ENCODE peak calls at places on chromosomes 1 and 21, in seven cellular contexts. L is IMR-90; W is GM23248; U is naive thymus-derived CD4-positive, alpha-beta T cell; B is small intestine; A is adrenal gland; S is AG04450. O is an unnamed sample. For H3K27me3, the result is how much of the 10 kb centered on the place peaks cover.

GRCh38 chr1:235090406-235091069 is 38.1 kb downstream of the TOMM20 start:
- DNase-seq in L (no peak), W (peak), U (no peak), B (no peak), A (no peak), S (no peak), O (no peak)

GRCh38 chr1:234975122-234975940 is 153.3 kb downstream of the TOMM20 start:
- DNase-seq in L (peak), W (peak), U (no peak), B (peak), A (peak), S (no peak), O (no peak)

GRCh38 chr1:87117761-87118160 is 203.3 kb downstream of the HS2ST1 start:
- DNase-seq in L (peak), W (no peak), U (no peak), B (no peak), A (no peak), S (no peak), O (no peak)

GRCh38 chr1:54413295-54413694 is 7.1 kb upstream of the SSBP3 start:
- DNase-seq in L (peak), W (peak), U (no peak), B (no peak), A (peak), S (peak), O (no peak)

GRCh38 chr1:55402117-55402516 is 187.0 kb upstream of the USP24 start:
- DNase-seq in L (peak), W (peak), U (no peak), B (no peak), A (no peak), S (no peak), O (no peak)

GRCh38 chr1:109500886-109501285 is 7.0 kb downstream of the CYB561D1 start:
- DNase-seq in L (peak), W (peak), U (no peak), B (no peak), A (no peak), S (no peak), O (no peak)

GRCh38 chr1:160208179-160209040 is 3.2 kb downstream of the PEA15 start:
- DNase-seq in L (no peak), W (peak), U (no peak), B (no peak), A (peak), S (no peak), O (no peak)

GRCh38 chr21:25220169-25220568 is 387.1 kb downstream of the MRPL39 start:
- DNase-seq in L (no peak), W (no peak), U (no peak), B (no peak), A (no peak), S (no peak), O (no peak)

GRCh38 chr1:53541263-53541625 is 82.0 kb downstream of the DMRTB1 start:
- DNase-seq in L (no peak), W (no peak), U (no peak), B (no peak), A (no peak), S (no peak), O (no peak)

GRCh38 chr1:13860023-13860422 is 160.0 kb downstream of the PRDM2 start:
- DNase-seq in L (no peak), W (no peak), U (no peak), B (peak), A (no peak), S (no peak), O (no peak)

GRCh38 chr1:35544976-35545375 is 12.2 kb downstream of the KIAA0319L start:
- DNase-seq in L (peak), W (peak), U (no peak), B (peak), A (peak), S (no peak), O (peak)

GRCh38 chr1:21123287-21123961 is 53.3 kb downstream of the EIF4G3 start:
- DNase-seq in L (peak), W (no peak), U (no peak), B (peak), A (no peak), S (no peak), O (no peak)

GRCh38 chr1:156384658-156385057 is 15.6 kb downstream of the RHBG start:
- DNase-seq in L (no peak), W (no peak), U (no peak), B (no peak), A (no peak), S (no peak), O (no peak)

GRCh38 chr21:39346671-39347327 is 2.1 kb downstream of the HMGN1 start:
- DNase-seq in L (no peak), W (no peak), U (no peak), B (peak), A (no peak), S (no peak), O (no peak)

GRCh38 chr1:172761581-172762025 is 102.7 kb downstream of the FASLG start:
- DNase-seq in L (peak), W (peak), U (no peak), B (no peak), A (no peak), S (no peak), O (no peak)

GRCh38 chr1:225770586-225771248 is 6.9 kb upstream of the SRP9 start:
- DNase-seq in L (no peak), W (no peak), U (no peak), B (no peak), A (peak), S (no peak), O (no peak)

GRCh38 chr1:164794310-164794709 is 235.3 kb downstream of the PBX1 start:
- DNase-seq in L (peak), W (peak), U (no peak), B (no peak), A (peak), S (peak), O (no peak)

GRCh38 chr1:169676001-169676400 is 35.4 kb downstream of the SELL start:
- DNase-seq in L (peak), W (peak), U (no peak), B (no peak), A (no peak), S (no peak), O (no peak)

GRCh38 chr1:235075955-235076308 is 52.7 kb downstream of the TOMM20 start:
- DNase-seq in L (no peak), W (no peak), U (no peak), B (no peak), A (no peak), S (no peak), O (no peak)

GRCh38 chr21:16455978-16456377 is 726.2 kb downstream of the USP25 start:
- DNase-seq in L (no peak), W (no peak), U (no peak), B (no peak), A (no peak), S (no peak), O (no peak)

GRCh38 chr21:36059823-36060158 is 535 bp downstream of the SETD4 start:
- DNase-seq in L (no peak), W (peak), U (no peak), B (no peak), A (peak), S (no peak), O (peak)

GRCh38 chr1:161074676-161075368 is 5.1 kb upstream of the ARHGAP30 start:
- DNase-seq in L (no peak), W (no peak), U (no peak), B (no peak), A (no peak), S (no peak), O (no peak)

GRCh38 chr1:167454304-167454928 is 63.9 kb downstream of the CD247 start:
- DNase-seq in L (no peak), W (no peak), U (no peak), B (no peak), A (no peak), S (no peak), O (no peak)

GRCh38 chr1:208171615-208172388 is 72.4 kb downstream of the PLXNA2 start:
- DNase-seq in L (no peak), W (no peak), U (no peak), B (no peak), A (no peak), S (no peak), O (no peak)

GRCh38 chr1:168345939-168346338 is 65.3 kb downstream of the TBX19 start:
- DNase-seq in L (no peak), W (no peak), U (no peak), B (no peak), A (no peak), S (no peak), O (no peak)

GRCh38 chr1:156599811-156600210 is 1.5 kb downstream of the GPATCH4 start:
- DNase-seq in L (no peak), W (peak), U (no peak), B (no peak), A (no peak), S (no peak), O (no peak)

GRCh38 chr21:41895643-41896493 is 16.7 kb upstream of the PRDM15 start:
- DNase-seq in L (peak), W (no peak), U (no peak), B (no peak), A (no peak), S (no peak), O (no peak)

GRCh38 chr1:214404154-214404553 is 123.2 kb downstream of the SMYD2 start:
- DNase-seq in L (peak), W (peak), U (no peak), B (no peak), A (no peak), S (no peak), O (no peak)

DNA sequence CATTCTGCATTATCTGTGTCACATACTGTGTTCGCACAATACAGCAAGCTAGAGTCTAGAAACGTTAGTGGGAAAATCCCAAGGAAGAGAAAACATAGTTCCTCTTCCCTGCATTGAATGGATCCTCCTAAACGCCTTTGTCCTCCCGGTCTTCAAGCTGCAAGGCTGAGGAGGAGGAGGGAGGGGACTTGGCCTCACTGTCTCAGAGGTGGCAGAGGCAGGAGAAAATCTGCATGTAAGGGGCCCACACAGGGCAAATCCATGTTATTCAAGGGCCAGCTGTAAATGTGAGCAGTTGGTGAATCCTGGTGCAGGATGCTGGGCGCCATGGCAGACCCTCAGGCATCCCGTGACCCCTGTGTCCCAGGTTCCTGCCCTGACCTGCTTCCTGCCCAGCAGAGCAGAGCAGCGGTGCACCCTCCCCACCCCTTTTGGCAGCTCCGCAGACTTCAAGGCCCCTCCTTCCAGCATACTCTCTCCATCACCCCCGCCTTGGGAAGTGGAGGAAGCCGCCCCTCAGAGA is 34.2 kb downstream of the WNT9A start:
- DNase-seq in L (no peak), W (no peak), U (no peak), B (no peak), A (no peak), S (no peak), O (no peak)
- H3K27me3 ChIP-seq in L (under half), W (under half), U (under half), B (under half), A (under half), S (under half), O (under half)

GRCh38 chr1:31763671-31764306 is 351 bp downstream of the ADGRB2 start:
- DNase-seq in L (no peak), W (peak), U (no peak), B (no peak), A (no peak), S (no peak), O (no peak)
- H3K27me3 ChIP-seq in L (under half), W (under half), U (under half), B (under half), A (under half), S (under half), O (under half)

DNA sequence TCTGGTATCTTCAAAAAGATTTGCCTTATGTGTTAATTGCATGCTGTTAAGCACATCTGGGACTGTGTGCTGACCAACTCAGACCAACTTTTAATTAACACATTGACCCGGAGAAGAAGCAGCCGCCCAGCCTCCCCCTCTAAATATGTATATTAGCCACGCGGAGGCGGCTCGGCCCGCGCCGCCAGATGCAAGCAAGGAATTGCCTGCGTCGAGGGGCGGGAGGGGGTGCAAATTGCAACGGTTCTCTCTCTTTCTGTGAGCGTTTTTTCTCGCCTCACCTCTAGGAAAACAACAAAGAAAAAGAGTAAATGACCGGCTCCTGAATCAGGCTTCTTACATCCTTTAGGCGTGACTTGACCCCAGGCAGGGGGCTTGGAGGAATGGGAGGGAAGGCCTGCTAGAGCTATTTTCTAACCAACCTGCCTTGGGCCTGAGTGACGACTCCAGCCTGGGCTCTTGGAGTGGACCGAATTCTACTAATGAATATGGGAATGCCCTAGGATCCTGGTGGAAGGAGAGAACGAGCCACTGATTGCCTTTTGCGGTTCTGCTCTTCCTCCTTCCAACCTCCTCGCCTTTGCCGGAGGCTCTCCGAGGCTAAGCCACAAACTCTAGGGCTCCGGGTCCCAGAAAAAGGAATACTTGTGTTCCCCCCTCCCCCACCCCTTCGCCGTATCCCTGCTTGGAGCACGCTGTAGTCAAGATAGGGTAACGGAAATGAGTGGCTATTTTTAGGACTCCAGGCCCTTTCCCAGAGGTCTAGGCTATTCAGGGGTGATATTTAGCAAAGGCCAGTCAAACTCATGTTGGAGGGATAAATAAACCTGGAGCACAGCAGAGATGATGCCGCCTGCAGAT is 417.0 kb upstream of the ESRRG start:
- DNase-seq in L (no peak), W (no peak), U (no peak), B (no peak), A (no peak), S (no peak), O (no peak)
- H3K27me3 ChIP-seq in L (under half), W (under half), U (under half), B (under half), A (under half), S (half or more), O (under half)

DNA sequence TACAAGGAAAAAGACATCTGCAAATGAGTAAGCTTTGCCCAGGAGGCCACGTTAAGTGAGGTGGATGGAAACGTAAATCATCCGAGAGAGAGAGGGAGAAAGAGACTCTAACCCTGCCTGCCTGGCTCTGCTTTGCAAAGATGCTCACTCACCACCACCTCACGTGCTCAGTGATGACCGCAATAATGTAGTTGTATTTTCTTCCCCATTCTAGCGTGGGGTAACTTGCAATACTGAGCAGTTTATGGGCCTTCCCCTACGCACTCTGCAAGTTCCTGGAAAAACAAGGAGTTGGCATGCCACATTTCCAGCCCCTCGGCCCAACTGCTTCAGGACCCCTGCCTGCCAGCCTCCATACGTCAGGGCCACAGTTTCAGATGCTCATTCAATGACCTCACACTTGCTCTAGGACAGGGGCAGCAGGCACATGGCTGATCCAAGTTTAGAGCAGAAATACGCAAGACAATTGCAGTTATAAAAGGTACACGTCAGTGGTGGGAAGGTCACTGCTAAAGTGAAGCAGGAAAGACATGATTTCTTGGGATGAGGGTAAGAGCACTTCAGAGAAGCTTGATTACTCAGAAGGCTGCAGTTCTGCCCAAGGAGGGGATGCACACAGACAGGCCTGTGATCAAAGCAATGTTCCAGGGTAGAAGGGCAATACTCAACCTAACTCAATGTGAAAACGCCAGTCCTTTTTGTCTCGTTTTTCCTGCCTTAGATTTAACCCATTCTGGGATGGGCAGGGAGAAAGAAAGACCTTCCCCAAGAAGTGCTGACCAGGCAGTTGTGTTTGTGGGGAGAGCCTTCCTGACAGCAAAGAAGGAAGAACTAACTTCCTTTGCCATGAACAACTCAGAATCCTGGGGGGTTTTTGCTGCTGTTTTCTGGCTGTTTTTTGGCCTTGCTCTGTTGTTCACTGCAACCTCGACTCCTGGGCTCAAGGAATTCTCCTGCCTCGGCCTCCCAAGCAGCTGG is 112.3 kb upstream of the RAB4A start:
- DNase-seq in L (no peak), W (no peak), U (no peak), B (no peak), A (no peak), S (no peak), O (peak)
- H3K27me3 ChIP-seq in L (under half), W (under half), U (under half), B (under half), A (under half), S (under half), O (under half)

GRCh38 chr1:10873189-10873588 is 76.7 kb upstream of the CASZ1 start:
- DNase-seq in L (no peak), W (no peak), U (no peak), B (no peak), A (no peak), S (no peak), O (no peak)
- H3K27me3 ChIP-seq in L (under half), W (under half), U (under half), B (under half), A (under half), S (under half), O (under half)

DNA sequence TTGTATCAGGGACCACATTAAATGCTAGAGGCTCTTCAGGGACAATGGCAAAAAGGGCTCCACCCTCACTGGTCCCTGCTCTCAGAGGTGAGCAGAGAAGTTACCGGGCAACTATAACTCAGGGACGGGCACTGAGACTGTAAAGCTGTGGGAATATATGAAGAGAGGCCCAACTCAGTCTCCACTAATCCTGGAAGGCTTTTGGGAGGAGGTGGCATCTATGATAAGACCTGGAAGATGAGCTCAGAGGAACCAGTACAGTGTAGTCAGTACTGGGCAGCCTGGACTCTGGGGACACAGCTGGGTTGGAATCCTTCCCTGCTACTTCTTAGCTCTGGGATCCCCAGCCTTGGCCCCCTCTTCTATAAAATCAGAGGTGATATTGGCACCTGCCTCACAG is 63.0 kb downstream of the CASZ1 start:
- DNase-seq in L (no peak), W (no peak), U (no peak), B (no peak), A (no peak), S (no peak), O (no peak)
- H3K27me3 ChIP-seq in L (under half), W (under half), U (under half), B (under half), A (under half), S (under half), O (under half)

DNA sequence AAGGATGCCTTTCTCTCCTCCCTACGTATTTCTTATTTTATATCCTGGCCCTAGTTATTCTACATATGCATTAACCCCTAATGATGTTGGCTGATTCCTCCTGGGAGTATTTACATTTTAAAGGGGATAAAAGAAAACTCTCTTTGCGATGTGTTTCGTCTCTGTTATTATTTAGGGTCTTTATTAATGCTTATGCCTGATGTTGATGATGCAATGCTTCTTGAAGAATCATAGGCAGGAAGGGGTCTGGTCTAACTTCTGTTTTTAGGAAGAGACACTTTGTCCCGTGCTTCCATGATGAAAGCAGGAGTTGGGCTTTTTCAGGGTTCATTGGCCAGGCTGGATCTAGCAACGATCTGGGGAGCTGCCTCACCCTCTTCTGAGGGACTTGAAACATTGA is 761 bp upstream of the NPHS2 start:
- DNase-seq in L (no peak), W (no peak), U (no peak), B (peak), A (no peak), S (no peak), O (no peak)
- H3K27me3 ChIP-seq in L (under half), W (under half), U (under half), B (under half), A (under half), S (under half), O (under half)

GRCh38 chr1:203368624-203369451 is 17.9 kb upstream of the FMOD start:
- DNase-seq in L (peak), W (peak), U (no peak), B (peak), A (peak), S (no peak), O (peak)
- H3K27me3 ChIP-seq in L (under half), W (under half), U (under half), B (under half), A (under half), S (under half), O (under half)

GRCh38 chr1:183251959-183252450 is 65.9 kb downstream of the LAMC2 start:
- DNase-seq in L (no peak), W (no peak), U (no peak), B (no peak), A (no peak), S (no peak), O (no peak)
- H3K27me3 ChIP-seq in L (under half), W (under half), U (under half), B (under half), A (under half), S (under half), O (under half)

O was measured in lung.